ENCODE peak calls at places on chromosome 7, in four cellular contexts. One of them, this sample, is unnamed.

GRCh38 chr7:13979671-13980438 is 9.6 kb downstream of the ETV1 start:
- DNase-seq in choroid plexus epithelial cell: peak; percentile 86
- DNase-seq in left ventricle myocardium inferior: no peak
- DNase-seq in A549: no peak
- DNase-seq in this sample: peak; percentile 76

GRCh38 chr7:139714163-139714901 is 63.5 kb downstream of the HIPK2 start:
- DNase-seq in choroid plexus epithelial cell: no peak
- DNase-seq in left ventricle myocardium inferior: peak; percentile 66
- DNase-seq in A549: no peak
- DNase-seq in this sample: no peak

GRCh38 chr7:128236924-128237586 is 4.0 kb upstream of the LEP start:
- DNase-seq in choroid plexus epithelial cell: peak; percentile 60
- DNase-seq in left ventricle myocardium inferior: no peak
- DNase-seq in A549: peak; percentile 32
- DNase-seq in this sample: no peak

GRCh38 chr7:98280791-98281756 is at the start of gene BRI3:
- DNase-seq in choroid plexus epithelial cell: peak; percentile 89
- DNase-seq in left ventricle myocardium inferior: peak; percentile 96
- DNase-seq in A549: peak; percentile 85
- DNase-seq in this sample: no peak

GRCh38 chr7:116736927-116737715 is 65.1 kb downstream of the MET start:
- DNase-seq in choroid plexus epithelial cell: peak; percentile 83
- DNase-seq in left ventricle myocardium inferior: no peak
- DNase-seq in A549: no peak
- DNase-seq in this sample: no peak

GRCh38 chr7:90594791-90595317 is 1.3 kb upstream of the CDK14 start:
- DNase-seq in choroid plexus epithelial cell: peak; percentile 75
- DNase-seq in left ventricle myocardium inferior: peak; percentile 39
- DNase-seq in A549: no peak
- DNase-seq in this sample: peak; percentile 100

GRCh38 chr7:133836666-133837065 is 290.5 kb upstream of the LRGUK start:
- DNase-seq in choroid plexus epithelial cell: no peak
- DNase-seq in left ventricle myocardium inferior: no peak
- DNase-seq in A549: no peak
- DNase-seq in this sample: no peak

GRCh38 chr7:131581241-131582157 is 25.1 kb upstream of the PODXL start:
- DNase-seq in choroid plexus epithelial cell: no peak
- DNase-seq in left ventricle myocardium inferior: peak; percentile 89
- DNase-seq in A549: no peak
- DNase-seq in this sample: no peak

GRCh38 chr7:117179701-117180100 is 143.2 kb downstream of the WNT2 start:
- DNase-seq in choroid plexus epithelial cell: no peak
- DNase-seq in left ventricle myocardium inferior: no peak
- DNase-seq in A549: no peak
- DNase-seq in this sample: no peak

GRCh38 chr7:78020131-78020873 is 221.7 kb downstream of the PHTF2 start:
- DNase-seq in choroid plexus epithelial cell: peak; percentile 91
- DNase-seq in left ventricle myocardium inferior: no peak
- DNase-seq in A549: peak; percentile 80
- DNase-seq in this sample: peak; percentile 28

GRCh38 chr7:112267944-112268691 is 61.6 kb downstream of the ZNF277 start:
- DNase-seq in choroid plexus epithelial cell: no peak
- DNase-seq in left ventricle myocardium inferior: no peak
- DNase-seq in A549: no peak
- DNase-seq in this sample: no peak

GRCh38 chr7:116591202-116592040 is 66.6 kb downstream of the CAV1 start:
- DNase-seq in choroid plexus epithelial cell: peak; percentile 60
- DNase-seq in left ventricle myocardium inferior: no peak
- DNase-seq in A549: no peak
- DNase-seq in this sample: no peak

GRCh38 chr7:79593819-79594218 is 140.4 kb upstream of the MAGI2 start:
- DNase-seq in choroid plexus epithelial cell: no peak
- DNase-seq in left ventricle myocardium inferior: no peak
- DNase-seq in A549: no peak
- DNase-seq in this sample: no peak

GRCh38 chr7:16422917-16423316 is 1.6 kb upstream of the CRPPA start:
- DNase-seq in choroid plexus epithelial cell: no peak
- DNase-seq in left ventricle myocardium inferior: no peak
- DNase-seq in A549: no peak
- DNase-seq in this sample: no peak

GRCh38 chr7:2616973-2617709 is 14.6 kb upstream of the TTYH3 start:
- DNase-seq in choroid plexus epithelial cell: no peak
- DNase-seq in left ventricle myocardium inferior: no peak
- DNase-seq in A549: no peak
- DNase-seq in this sample: no peak

GRCh38 chr7:87058739-87059524 is 522 bp downstream of the ELAPOR2 start:
- DNase-seq in choroid plexus epithelial cell: peak; percentile 1
- DNase-seq in left ventricle myocardium inferior: no peak
- DNase-seq in A549: peak; percentile 1
- DNase-seq in this sample: no peak

GRCh38 chr7:28572321-28573058 is 160.2 kb downstream of the CREB5 start:
- DNase-seq in choroid plexus epithelial cell: no peak
- DNase-seq in left ventricle myocardium inferior: no peak
- DNase-seq in A549: no peak
- DNase-seq in this sample: no peak

GRCh38 chr7:74606101-74606908 is 51.2 kb upstream of the GTF2I start:
- DNase-seq in choroid plexus epithelial cell: no peak
- DNase-seq in left ventricle myocardium inferior: peak; percentile 34
- DNase-seq in A549: no peak
- DNase-seq in this sample: no peak

GRCh38 chr7:135712182-135712782 is 15.7 kb downstream of the SLC13A4 start:
- DNase-seq in choroid plexus epithelial cell: no peak
- DNase-seq in left ventricle myocardium inferior: no peak
- DNase-seq in A549: no peak
- DNase-seq in this sample: no peak

GRCh38 chr7:45366432-45366831 is 207.7 kb upstream of the ADCY1 start:
- DNase-seq in choroid plexus epithelial cell: no peak
- DNase-seq in left ventricle myocardium inferior: no peak
- DNase-seq in A549: no peak
- DNase-seq in this sample: no peak

GRCh38 chr7:21371371-21371770 is 56.5 kb upstream of the SP4 start:
- DNase-seq in choroid plexus epithelial cell: peak; percentile 15
- DNase-seq in left ventricle myocardium inferior: no peak
- DNase-seq in A549: no peak
- DNase-seq in this sample: no peak

GRCh38 chr7:38280707-38281106 is 7.3 kb upstream of the TARP start:
- DNase-seq in choroid plexus epithelial cell: no peak
- DNase-seq in left ventricle myocardium inferior: no peak
- DNase-seq in A549: no peak
- DNase-seq in this sample: no peak

GRCh38 chr7:150631084-150631824 is 931 bp downstream of the GIMAP6 start:
- DNase-seq in choroid plexus epithelial cell: no peak
- DNase-seq in left ventricle myocardium inferior: peak; percentile 48
- DNase-seq in A549: no peak
- DNase-seq in this sample: no peak
- H3K4me3 ChIP-seq in choroid plexus epithelial cell: no peak overlapping the region
- H3K4me3 ChIP-seq in left ventricle myocardium inferior: peak overlapping the region; percentile 68
- H3K4me3 ChIP-seq in A549: no peak overlapping the region
- H3K4me3 ChIP-seq in this sample: no peak overlapping the region

DNA sequence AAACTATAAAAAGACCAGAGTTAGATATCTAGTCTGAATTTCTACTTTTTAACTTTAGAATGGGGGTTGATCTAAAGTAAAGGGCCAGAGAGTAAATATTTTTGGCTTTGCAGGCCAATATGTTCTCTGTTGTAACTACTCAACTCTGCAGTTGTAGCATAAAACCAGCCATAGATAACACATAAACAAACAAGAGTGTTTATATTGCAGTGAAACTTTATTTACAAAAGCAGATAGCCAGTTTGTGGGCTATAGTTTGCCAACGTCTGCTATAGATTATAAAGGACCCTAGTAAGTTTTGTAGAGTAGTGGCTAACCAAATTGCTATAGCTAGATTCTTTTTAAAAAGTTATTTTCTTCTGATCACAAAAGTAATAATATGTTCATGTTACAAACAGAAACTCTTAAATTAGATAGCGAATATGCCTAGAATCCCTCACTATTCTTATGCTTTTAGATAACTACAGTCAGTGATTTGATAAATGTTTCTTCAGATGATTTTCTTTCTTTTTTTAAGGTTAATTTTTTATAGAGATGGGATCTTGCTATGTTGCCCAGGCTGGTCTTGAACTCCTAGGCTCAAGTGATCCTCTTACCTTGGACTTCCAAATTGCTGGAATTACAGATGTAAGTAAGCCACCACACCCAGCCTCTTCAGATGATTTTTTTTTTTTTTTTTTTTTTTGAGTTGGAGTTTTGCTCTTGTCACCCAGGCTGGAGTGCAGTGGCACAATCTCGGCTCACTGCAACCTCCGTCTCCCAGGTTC is 23.5 kb upstream of the HBP1 start:
- DNase-seq in choroid plexus epithelial cell: no peak
- DNase-seq in left ventricle myocardium inferior: no peak
- DNase-seq in A549: no peak
- DNase-seq in this sample: no peak
- H3K4me3 ChIP-seq in choroid plexus epithelial cell: no peak overlapping the region
- H3K4me3 ChIP-seq in left ventricle myocardium inferior: no peak overlapping the region
- H3K4me3 ChIP-seq in A549: no peak overlapping the region
- H3K4me3 ChIP-seq in this sample: no peak overlapping the region

GRCh38 chr7:101122933-101123702 is 3.8 kb upstream of the SERPINE1 start:
- DNase-seq in choroid plexus epithelial cell: no peak
- DNase-seq in left ventricle myocardium inferior: no peak
- DNase-seq in A549: no peak
- DNase-seq in this sample: no peak
- H3K4me3 ChIP-seq in choroid plexus epithelial cell: no peak overlapping the region
- H3K4me3 ChIP-seq in left ventricle myocardium inferior: peak overlapping the region; percentile 57
- H3K4me3 ChIP-seq in A549: no peak overlapping the region
- H3K4me3 ChIP-seq in this sample: no peak overlapping the region

GRCh38 chr7:101817930-101818698 is 688 bp downstream of the CUX1 start:
- DNase-seq in choroid plexus epithelial cell: peak; percentile 69
- DNase-seq in left ventricle myocardium inferior: no peak
- DNase-seq in A549: no peak
- DNase-seq in this sample: no peak
- H3K4me3 ChIP-seq in choroid plexus epithelial cell: peak overlapping the region; percentile 66
- H3K4me3 ChIP-seq in left ventricle myocardium inferior: peak overlapping the region; percentile 92
- H3K4me3 ChIP-seq in A549: peak overlapping the region; percentile 92
- H3K4me3 ChIP-seq in this sample: peak overlapping the region; percentile 83

DNA sequence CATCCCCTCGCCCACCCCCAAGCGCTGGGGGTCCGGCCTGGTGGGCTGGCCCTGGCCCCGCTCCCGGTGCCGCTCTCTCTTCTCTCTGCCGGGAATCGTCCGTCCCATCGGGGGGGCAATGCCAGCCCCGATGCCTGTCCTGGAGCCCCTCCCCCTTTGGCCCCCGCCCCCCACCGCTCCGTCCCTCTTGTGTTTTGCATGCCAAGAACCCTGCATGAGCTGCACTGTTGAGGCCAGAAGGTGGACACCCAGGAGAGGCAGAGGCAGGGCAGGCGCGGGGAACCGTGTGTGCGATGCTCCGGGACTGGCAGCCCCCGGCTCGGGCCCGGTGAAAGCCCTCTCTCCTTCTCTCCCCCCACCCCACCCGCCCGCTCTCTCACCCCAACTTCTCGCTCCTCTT is 22.1 kb upstream of the HSPB1 start:
- DNase-seq in choroid plexus epithelial cell: no peak
- DNase-seq in left ventricle myocardium inferior: no peak
- DNase-seq in A549: no peak
- DNase-seq in this sample: no peak
- H3K4me3 ChIP-seq in choroid plexus epithelial cell: no peak overlapping the region
- H3K4me3 ChIP-seq in left ventricle myocardium inferior: no peak overlapping the region
- H3K4me3 ChIP-seq in A549: no peak overlapping the region
- H3K4me3 ChIP-seq in this sample: no peak overlapping the region

GRCh38 chr7:92827464-92827863 is 8.9 kb downstream of the CDK6 start:
- DNase-seq in choroid plexus epithelial cell: peak; percentile 36
- DNase-seq in left ventricle myocardium inferior: no peak
- DNase-seq in A549: no peak
- DNase-seq in this sample: no peak
- H3K4me3 ChIP-seq in choroid plexus epithelial cell: no peak overlapping the region
- H3K4me3 ChIP-seq in left ventricle myocardium inferior: peak overlapping the region; percentile 6
- H3K4me3 ChIP-seq in A549: no peak overlapping the region
- H3K4me3 ChIP-seq in this sample: no peak overlapping the region

DNA sequence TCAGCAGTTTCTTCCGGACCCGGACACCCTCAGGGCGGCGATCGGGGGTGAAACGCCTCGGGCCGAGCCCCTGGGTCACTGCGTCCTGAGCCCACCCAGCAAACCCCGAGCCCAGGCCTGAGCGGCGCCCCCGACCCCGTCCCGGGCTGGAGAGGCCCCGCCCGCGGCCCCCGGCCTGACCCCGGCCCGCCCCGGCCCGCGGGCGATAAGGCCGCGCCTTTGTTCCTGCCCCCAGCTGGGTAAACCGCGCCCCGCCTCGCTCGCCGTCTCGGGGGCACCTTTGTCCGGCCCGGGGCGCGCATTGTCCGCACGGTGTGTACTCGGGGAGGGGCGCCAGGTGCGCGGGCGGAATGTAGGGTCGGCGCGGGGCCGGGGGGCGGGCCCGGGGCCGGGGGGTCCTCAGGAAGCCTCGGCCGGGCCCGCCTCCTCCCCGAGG is 10.8 kb downstream of the MNX1 start:
- DNase-seq in choroid plexus epithelial cell: no peak
- DNase-seq in left ventricle myocardium inferior: no peak
- DNase-seq in A549: no peak
- DNase-seq in this sample: no peak
- H3K4me3 ChIP-seq in choroid plexus epithelial cell: peak overlapping the region; percentile 33
- H3K4me3 ChIP-seq in left ventricle myocardium inferior: peak overlapping the region; percentile 62
- H3K4me3 ChIP-seq in A549: peak overlapping the region; percentile 77
- H3K4me3 ChIP-seq in this sample: no peak overlapping the region

GRCh38 chr7:70032673-70033072 is 434.4 kb downstream of the AUTS2 start:
- DNase-seq in choroid plexus epithelial cell: no peak
- DNase-seq in left ventricle myocardium inferior: no peak
- DNase-seq in A549: no peak
- DNase-seq in this sample: no peak

GRCh38 chr7:70029993-70030392 is 431.7 kb downstream of the AUTS2 start:
- DNase-seq in choroid plexus epithelial cell: no peak
- DNase-seq in left ventricle myocardium inferior: no peak
- DNase-seq in A549: no peak
- DNase-seq in this sample: no peak

GRCh38 chr7:70030745-70031144 is 432.5 kb downstream of the AUTS2 start:
- DNase-seq in choroid plexus epithelial cell: no peak
- DNase-seq in left ventricle myocardium inferior: no peak
- DNase-seq in A549: no peak
- DNase-seq in this sample: no peak

GRCh38 chr7:70027864-70028263 is 429.6 kb downstream of the AUTS2 start:
- DNase-seq in choroid plexus epithelial cell: no peak
- DNase-seq in left ventricle myocardium inferior: no peak
- DNase-seq in A549: no peak
- DNase-seq in this sample: no peak

GRCh38 chr7:70028620-70029019 is 430.3 kb downstream of the AUTS2 start:
- DNase-seq in choroid plexus epithelial cell: no peak
- DNase-seq in left ventricle myocardium inferior: no peak
- DNase-seq in A549: no peak
- DNase-seq in this sample: no peak
- H3K4me3 ChIP-seq in choroid plexus epithelial cell: no peak overlapping the region
- H3K4me3 ChIP-seq in left ventricle myocardium inferior: no peak overlapping the region
- H3K4me3 ChIP-seq in A549: no peak overlapping the region
- H3K4me3 ChIP-seq in this sample: no peak overlapping the region

DNA sequence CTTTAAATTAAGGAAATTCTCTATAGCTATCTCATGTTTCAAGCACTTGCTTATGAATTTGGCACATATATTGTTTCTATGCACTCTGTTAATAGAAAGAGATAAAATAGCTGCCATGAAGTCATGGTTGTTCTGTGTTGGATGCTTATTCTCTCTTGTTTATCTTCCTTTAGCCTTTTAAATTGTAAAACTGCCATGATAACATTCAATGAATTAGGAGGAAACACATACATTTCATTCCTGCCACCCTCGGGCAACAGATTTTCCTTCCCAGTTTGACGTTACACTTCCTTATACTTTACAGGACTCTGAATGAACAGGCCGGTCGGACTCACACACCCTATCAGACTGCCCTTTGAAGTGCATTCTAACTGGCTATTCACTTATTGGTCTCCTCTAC is 65.7 kb upstream of the FERD3L start:
- DNase-seq in choroid plexus epithelial cell: no peak
- DNase-seq in left ventricle myocardium inferior: no peak
- DNase-seq in A549: no peak
- DNase-seq in this sample: no peak
- H3K4me3 ChIP-seq in choroid plexus epithelial cell: no peak overlapping the region
- H3K4me3 ChIP-seq in left ventricle myocardium inferior: no peak overlapping the region
- H3K4me3 ChIP-seq in A549: no peak overlapping the region
- H3K4me3 ChIP-seq in this sample: no peak overlapping the region

This sample was measured in SK-N-MC.